ENCODE peak calls at places on chromosomes 7 and 10, in seven cellular contexts. F, D, B, H, C, A and R are unnamed samples. For H3K9me3, the result is how much of the 10 kb centered on the place peaks cover.

GRCh38 chr7:2711895-2712675 is 24.1 kb downstream of the AMZ1 start:
- DNase-seq in A (no peak), F (no peak), B (no peak), C (no peak), D (no peak), H (no peak), R (no peak)

GRCh38 chr7:40711706-40712105 is 576.9 kb downstream of the SUGCT start:
- DNase-seq in D (no peak), F (no peak), A (no peak), H (no peak), B (no peak), C (no peak), R (no peak)

GRCh38 chr10:17454181-17454800 is at the start of gene ST8SIA6:
- DNase-seq in H (peak), A (no peak), F (peak), C (no peak), D (peak), B (no peak), R (peak)

GRCh38 chr7:127850195-127850594 is 181.0 kb downstream of the LRRC4 start:
- DNase-seq in F (no peak), B (no peak), C (no peak), A (no peak), H (no peak), D (no peak), R (no peak)

GRCh38 chr10:97479939-97480338 is 18.3 kb downstream of the MMS19 start:
- DNase-seq in H (peak), B (no peak), C (no peak), D (no peak), F (no peak), A (no peak), R (no peak)

GRCh38 chr10:1923998-1924397 is 186.7 kb upstream of the ADARB2 start:
- DNase-seq in H (no peak), B (no peak), D (no peak), C (no peak), F (no peak), A (no peak), R (no peak)

GRCh38 chr7:12674861-12675260 is 12.6 kb upstream of the ARL4A start:
- DNase-seq in C (peak), D (peak), H (peak), F (peak), A (no peak), B (no peak), R (peak)

GRCh38 chr10:513393-513792 is 176.1 kb downstream of the DIP2C start:
- DNase-seq in B (no peak), F (peak), C (no peak), D (no peak), A (no peak), H (no peak), R (peak)

GRCh38 chr10:94016727-94017714 is 23.3 kb downstream of the PLCE1 start:
- DNase-seq in C (no peak), A (no peak), F (no peak), H (no peak), B (no peak), D (no peak), R (no peak)

GRCh38 chr7:55539380-55539779 is 32.9 kb downstream of the VOPP1 start:
- DNase-seq in B (no peak), C (no peak), H (peak), A (no peak), F (no peak), D (no peak), R (no peak)

GRCh38 chr10:137031-137430 is 1.8 kb downstream of the ZMYND11 start:
- DNase-seq in A (no peak), C (peak), D (no peak), H (peak), F (no peak), B (no peak), R (peak)

GRCh38 chr7:31444196-31444595 is 69.7 kb upstream of the ITPRID1 start:
- DNase-seq in A (no peak), H (no peak), B (peak), C (no peak), F (no peak), D (no peak), R (no peak)

GRCh38 chr10:69410487-69410886 is 6.2 kb downstream of the TACR2 start:
- DNase-seq in A (no peak), C (no peak), F (no peak), B (no peak), H (no peak), D (no peak), R (no peak)

GRCh38 chr7:132575987-132576722 is at the start of gene PLXNA4:
- DNase-seq in F (no peak), A (no peak), C (no peak), D (no peak), H (peak), B (no peak), R (no peak)

GRCh38 chr7:158393926-158394625 is 193.5 kb downstream of the PTPRN2 start:
- DNase-seq in A (no peak), F (no peak), C (no peak), B (no peak), D (no peak), H (no peak), R (no peak)
- H3K9me3 ChIP-seq in A (half or more), F (under half), C (under half), B (under half), D (under half), H (under half), R (under half)

DNA sequence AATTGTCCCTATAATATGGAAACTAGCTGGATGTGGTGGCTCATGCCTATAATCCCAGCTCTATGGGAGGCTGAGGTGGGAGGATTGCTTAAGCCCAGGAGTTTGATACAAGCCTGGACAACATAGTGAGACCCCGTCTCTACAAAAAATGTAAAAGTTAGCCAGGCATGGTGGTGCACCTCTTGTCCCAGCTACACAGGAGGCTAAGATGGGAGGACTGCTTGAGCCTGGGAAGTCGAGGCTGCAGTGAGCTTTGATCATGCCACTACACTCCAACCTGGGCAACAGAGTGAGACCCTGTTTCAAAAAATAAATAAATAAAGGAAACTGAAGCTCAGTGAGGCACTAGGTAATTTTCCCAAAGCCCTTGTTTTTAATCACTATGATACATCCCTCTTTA is 15.7 kb upstream of the ERLIN1 start:
- DNase-seq in A (no peak), D (no peak), H (no peak), C (no peak), B (no peak), F (no peak), R (no peak)
- H3K9me3 ChIP-seq in A (under half), D (under half), H (under half), C (under half), B (under half), F (under half), R (under half)

DNA sequence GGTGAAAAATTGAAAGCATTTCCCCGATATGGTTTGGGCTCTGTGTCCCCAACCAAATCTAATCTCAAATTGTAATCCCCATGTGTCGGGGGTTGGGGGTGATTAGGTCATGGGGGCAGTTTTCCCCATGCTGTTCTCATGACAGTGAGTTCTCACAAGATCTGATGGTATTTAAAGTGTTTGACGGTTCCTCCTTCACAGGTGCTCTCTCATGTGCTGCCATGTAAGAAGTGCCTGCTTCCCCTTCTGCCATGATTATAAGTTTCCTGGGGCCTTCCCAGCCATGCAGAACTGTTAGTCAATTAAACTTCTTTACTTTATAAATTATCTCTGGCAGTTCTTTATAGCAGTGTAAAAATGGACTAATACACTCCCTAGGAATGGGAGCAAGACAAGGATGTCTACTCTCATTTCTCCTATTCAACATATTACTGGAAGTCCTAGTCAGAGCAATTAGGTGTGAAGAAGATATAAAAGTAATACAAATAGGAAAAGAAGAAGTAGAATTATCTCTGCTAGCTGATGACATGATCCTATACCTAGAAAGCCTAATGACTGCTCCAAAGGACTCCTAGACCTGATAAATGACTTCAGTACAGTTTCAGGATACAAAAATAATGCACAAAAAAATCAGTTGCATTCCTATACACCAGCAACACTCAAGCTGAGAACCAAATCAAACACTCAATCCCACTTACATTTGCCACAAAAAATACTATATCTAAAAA is 260.6 kb downstream of the RNLS start:
- DNase-seq in D (no peak), H (no peak), F (no peak), B (no peak), C (no peak), A (no peak), R (no peak)
- H3K9me3 ChIP-seq in D (under half), H (under half), F (under half), B (under half), C (under half), A (under half), R (under half)

GRCh38 chr7:158327012-158327411 is 260.6 kb downstream of the PTPRN2 start:
- DNase-seq in H (no peak), B (no peak), C (no peak), D (no peak), A (no peak), F (no peak), R (no peak)
- H3K9me3 ChIP-seq in H (under half), B (under half), C (under half), D (under half), A (half or more), F (under half), R (under half)

GRCh38 chr7:158261362-158262235 is 326.0 kb downstream of the PTPRN2 start:
- DNase-seq in A (no peak), B (no peak), D (no peak), H (no peak), C (no peak), F (no peak), R (no peak)
- H3K9me3 ChIP-seq in A (half or more), B (under half), D (under half), H (under half), C (under half), F (under half), R (under half)

GRCh38 chr10:128475686-128476410 is 349.6 kb upstream of the MKI67 start:
- DNase-seq in H (no peak), A (no peak), F (no peak), B (no peak), D (no peak), C (no peak), R (no peak)
- H3K9me3 ChIP-seq in H (under half), A (half or more), F (under half), B (under half), D (under half), C (under half), R (under half)

GRCh38 chr7:6276911-6277408 is 4.5 kb upstream of the CYTH3 start:
- DNase-seq in C (no peak), H (no peak), B (no peak), A (no peak), D (no peak), F (no peak), R (no peak)
- H3K9me3 ChIP-seq in C (under half), H (under half), B (under half), A (under half), D (under half), F (under half), R (under half)

DNA sequence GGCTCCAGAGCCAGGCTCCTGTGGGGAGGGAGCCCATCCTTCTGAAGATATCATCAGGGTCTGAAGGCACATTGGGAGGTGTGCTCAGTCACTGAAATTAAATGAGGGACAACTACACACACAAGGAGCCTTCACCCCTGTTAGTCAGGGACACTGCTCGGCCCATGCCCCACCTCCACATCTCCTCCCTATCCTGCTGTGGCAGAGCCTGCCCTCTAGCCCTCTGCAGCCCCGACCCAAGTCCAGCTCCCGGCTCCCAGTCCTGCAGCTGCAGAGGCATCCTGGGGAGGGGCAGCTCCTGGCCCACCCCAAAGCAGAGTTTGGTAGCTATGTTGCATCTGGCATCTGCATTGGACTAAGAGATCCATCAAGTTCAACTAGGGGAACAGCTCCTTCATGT is 136.3 kb downstream of the ZNF248 start:
- DNase-seq in D (no peak), A (no peak), C (no peak), B (peak), F (no peak), H (no peak), R (no peak)
- H3K9me3 ChIP-seq in D (under half), A (under half), C (under half), B (under half), F (under half), H (under half), R (under half)